ENCODE peak calls at places on chromosomes 6 and 20, in four cellular contexts. A is uterus, U is GM12878, Y is sigmoid colon. T is an unnamed sample.

GRCh38 chr6:130001229-130001554 is 17.2 kb upstream of the L3MBTL3 start:
- DNase-seq in Y (no peak), U (no peak), A (no peak), T (no peak)

GRCh38 chr20:57048027-57048869 is 218.2 kb downstream of the BMP7 start:
- DNase-seq in Y (peak; percentile 64), A (no peak), U (no peak), T (no peak)

GRCh38 chr6:43774776-43775583 is 5.0 kb downstream of the VEGFA start:
- DNase-seq in Y (peak; percentile 88), U (no peak), A (peak; percentile 76), T (no peak)

GRCh38 chr20:15252289-15252688 is 914.9 kb upstream of the FLRT3 start:
- DNase-seq in Y (no peak), U (no peak), A (no peak), T (no peak)

GRCh38 chr6:25280617-25280990 is 1.4 kb downstream of the CARMIL1 start:
- DNase-seq in Y (no peak), A (no peak), U (no peak), T (no peak)

GRCh38 chr20:49262444-49262843 is 15.4 kb downstream of the ZNFX1 start:
- DNase-seq in U (no peak), Y (no peak), A (no peak), T (no peak)

GRCh38 chr6:30684386-30685156 is 1.9 kb downstream of the PPP1R18 start:
- DNase-seq in Y (peak; percentile 85), A (no peak), U (no peak), T (no peak)

GRCh38 chr6:20932284-20932683 is 398.0 kb downstream of the CDKAL1 start:
- DNase-seq in U (no peak), Y (no peak), A (no peak), T (no peak)

GRCh38 chr6:26660096-26660425 is 515 bp upstream of the ZNF322 start:
- DNase-seq in Y (no peak), U (no peak), A (no peak), T (no peak)

GRCh38 chr6:159972506-159973268 is 3.8 kb downstream of the IGF2R start:
- DNase-seq in U (no peak), A (no peak), Y (no peak), T (no peak)

GRCh38 chr6:105503641-105504040 is 100.8 kb upstream of the PREP start:
- DNase-seq in U (no peak), A (no peak), Y (no peak), T (no peak)

GRCh38 chr6:168049277-168049676 is 29.7 kb downstream of the FRMD1 start:
- DNase-seq in Y (no peak), U (no peak), A (no peak), T (no peak)

GRCh38 chr6:28693033-28693750 is 167.5 kb downstream of the GPX5 start:
- DNase-seq in Y (no peak), U (no peak), A (no peak), T (no peak)

GRCh38 chr6:126039284-126039683 is 52.9 kb downstream of the TRMT11 start:
- DNase-seq in A (no peak), Y (no peak), U (no peak), T (no peak)

GRCh38 chr6:155493694-155494143 is 38.1 kb upstream of the NOX3 start:
- DNase-seq in A (peak; percentile 54), Y (peak; percentile 84), U (peak; percentile 56), T (no peak)

GRCh38 chr6:154394571-154394970 is 38.0 kb upstream of the IPCEF1 start:
- DNase-seq in U (no peak), Y (no peak), A (no peak), T (no peak)

GRCh38 chr6:157966990-157967389 is 14.7 kb upstream of the SYNJ2 start:
- DNase-seq in A (no peak), U (no peak), Y (peak; percentile 4), T (no peak)

GRCh38 chr6:34235605-34236422 is 859 bp upstream of the HMGA1 start:
- DNase-seq in A (peak; percentile 53), Y (peak; percentile 78), U (no peak), T (no peak)

GRCh38 chr6:143015300-143015706 is 45.4 kb upstream of the AIG1 start:
- DNase-seq in A (no peak), U (peak; percentile 32), Y (no peak), T (no peak)

GRCh38 chr20:35650632-35651031 is 14.1 kb downstream of the CPNE1 start:
- DNase-seq in Y (no peak), A (no peak), U (no peak), T (no peak)
- H3K36me3 ChIP-seq in Y (peaks cover 34% of the 10 kb centered on the region), A (no peaks in the 10 kb centered on the region), U (peaks cover 23% of the 10 kb centered on the region), T (peaks cover 10% of the 10 kb centered on the region)

GRCh38 chr20:44807051-44807683 is 3.2 kb downstream of the RIMS4 start:
- DNase-seq in A (no peak), U (no peak), Y (no peak), T (no peak)
- H3K27me3 ChIP-seq in A (peaks cover 3% of the 10 kb centered on the region), U (peaks cover 11% of the 10 kb centered on the region), Y (peaks cover 18% of the 10 kb centered on the region), T (peaks cover 8% of the 10 kb centered on the region)

GRCh38 chr20:62898093-62898964 is 28.0 kb downstream of the DIDO1 start:
- DNase-seq in A (no peak), Y (peak; percentile 85), U (no peak), T (no peak)
- TF ChIP-seq POLR2A in A (no peak), Y (no peak), U (no peak), T (no peak)

DNA sequence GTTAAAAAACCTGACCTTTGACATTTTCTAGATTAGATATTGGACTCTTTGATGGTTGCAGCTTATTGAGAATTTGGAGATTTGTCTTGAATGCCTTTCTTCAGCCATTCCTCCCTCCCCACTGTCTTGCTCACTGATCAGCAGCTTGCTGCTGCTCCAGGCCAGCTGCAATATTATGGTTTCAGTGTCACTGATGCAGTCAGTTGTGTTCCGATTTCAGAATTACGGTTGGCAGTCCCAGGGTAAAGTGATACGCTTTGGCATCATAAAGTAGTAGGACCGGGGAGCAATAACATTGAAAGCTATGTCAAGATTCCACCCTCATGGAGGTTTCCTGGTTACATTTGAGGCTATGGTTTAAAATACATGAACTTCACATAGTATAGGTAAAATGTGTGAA is 152.6 kb downstream of the BCKDHB start:
- DNase-seq in Y (no peak), U (no peak), A (no peak), T (no peak)
- H3K36me3 ChIP-seq in Y (no peaks in the 10 kb centered on the region), U (no peaks in the 10 kb centered on the region), A (no peaks in the 10 kb centered on the region), T (no peaks in the 10 kb centered on the region)